ENCODE peak calls at places on chromosome 6, in four cellular contexts. P, M, Z and S are unnamed samples.
A peak's percentile ranks its signal among the peaks of the same experiment; 100 is the strongest.

GRCh38 chr6:56724455-56724854 is 81.8 kb upstream of the DST start:
- DNase-seq in P (no peak), M (no peak), Z (no peak), S (no peak)

GRCh38 chr6:105321207-105321606 is 81.7 kb downstream of the PREP start:
- DNase-seq in P (no peak), M (no peak), Z (no peak), S (no peak)

GRCh38 chr6:37517411-37517812 is 17.7 kb upstream of the CCDC167 start:
- DNase-seq in P (peak; percentile 51), M (no peak), Z (peak; percentile 73), S (no peak)

GRCh38 chr6:39962831-39963230 is 28.6 kb upstream of the MOCS1 start:
- DNase-seq in P (no peak), M (no peak), Z (no peak), S (no peak)

GRCh38 chr6:139448094-139448649 is 73.7 kb upstream of the CITED2 start:
- DNase-seq in P (no peak), M (no peak), Z (no peak), S (no peak)

GRCh38 chr6:169019727-169020491 is 233.7 kb downstream of the THBS2 start:
- DNase-seq in P (no peak), M (no peak), Z (no peak), S (no peak)

GRCh38 chr6:39111280-39111679 is 3.7 kb downstream of the SAYSD1 start:
- DNase-seq in P (no peak), M (no peak), Z (no peak), S (no peak)

GRCh38 chr6:15852289-15852688 is 189.5 kb upstream of the DTNBP1 start:
- DNase-seq in P (no peak), M (no peak), Z (no peak), S (no peak)

GRCh38 chr6:39130691-39131090 is 15.7 kb upstream of the SAYSD1 start:
- DNase-seq in P (no peak), M (no peak), Z (no peak), S (no peak)

GRCh38 chr6:148907573-148907972 is 160.7 kb downstream of the UST start:
- DNase-seq in P (no peak), M (no peak), Z (no peak), S (no peak)

GRCh38 chr6:24720131-24720603 is 1.2 kb upstream of the C6orf62 start:
- DNase-seq in P (peak; percentile 77), M (peak; percentile 74), Z (peak; percentile 62), S (no peak)

GRCh38 chr6:15598273-15598778 is 64.5 kb downstream of the DTNBP1 start:
- DNase-seq in P (no peak), M (no peak), Z (no peak), S (no peak)

GRCh38 chr6:16836186-16836981 is 75.1 kb upstream of the ATXN1 start:
- DNase-seq in P (no peak), M (no peak), Z (no peak), S (no peak)

GRCh38 chr6:80932364-80932763 is 820.1 kb downstream of the TENT5A start:
- DNase-seq in P (no peak), M (no peak), Z (no peak), S (no peak)

GRCh38 chr6:56514395-56514794 is 128.3 kb downstream of the DST start:
- DNase-seq in P (no peak), M (no peak), Z (no peak), S (no peak)

GRCh38 chr6:90203672-90204071 is 93.0 kb downstream of the BACH2 start:
- DNase-seq in P (no peak), M (no peak), Z (no peak), S (no peak)

GRCh38 chr6:159701413-159701999 is 8.5 kb upstream of the SOD2 start:
- DNase-seq in P (no peak), M (no peak), Z (no peak), S (no peak)

GRCh38 chr6:129683606-129684322 is 26.2 kb downstream of the ARHGAP18 start:
- DNase-seq in P (peak; percentile 38), M (peak; percentile 76), Z (peak; percentile 65), S (no peak)